ENCODE peak calls at places on chromosomes 11 and 22, in eight cellular contexts. V, C, B, X, Y, D, K and A are unnamed samples.

GRCh38 chr11:134331565-134332188 is at the start of gene GLB1L2:
- DNase-seq in V (no peak), X (no peak), B (peak; percentile 19), C (peak; percentile 11), D (peak; percentile 74), Y (peak; percentile 60), K (peak; percentile 87), A (peak; percentile 69)

GRCh38 chr11:75468534-75469340 is 35.7 kb upstream of the KLHL35 start:
- DNase-seq in D (no peak), K (no peak), V (peak; percentile 63), X (no peak), B (no peak), Y (no peak), C (peak; percentile 90), A (no peak)

GRCh38 chr11:86717817-86718501 is 45.5 kb upstream of the ME3 start:
- DNase-seq in D (no peak), K (no peak), B (no peak), V (no peak), Y (no peak), X (no peak), C (no peak), A (no peak)

GRCh38 chr22:46881373-46882118 is 119.1 kb downstream of the TBC1D22A start:
- DNase-seq in X (no peak), D (no peak), Y (no peak), B (no peak), K (no peak), C (peak; percentile 67), V (no peak), A (no peak)

GRCh38 chr11:13337986-13338436 is 60.4 kb downstream of the BMAL1 start:
- DNase-seq in V (peak; percentile 32), C (peak; percentile 64), D (no peak), X (peak; percentile 21), Y (no peak), K (no peak), B (peak; percentile 44), A (no peak)

GRCh38 chr11:121068787-121069186 is 32.3 kb upstream of the TECTA start:
- DNase-seq in X (no peak), D (no peak), V (no peak), K (no peak), C (no peak), B (no peak), Y (no peak), A (no peak)

GRCh38 chr22:44710474-44711235 is 8.7 kb downstream of the PRR5 start:
- DNase-seq in X (no peak), Y (no peak), B (peak; percentile 37), D (peak; percentile 42), K (no peak), V (no peak), C (no peak), A (no peak)

GRCh38 chr22:21447694-21448402 is 19.3 kb upstream of the TMEM191C start:
- DNase-seq in B (no peak), C (no peak), Y (no peak), X (no peak), D (no peak), V (no peak), K (peak; percentile 57), A (no peak)

GRCh38 chr11:43576834-43577521 is 103.6 kb upstream of the HSD17B12 start:
- DNase-seq in V (no peak), Y (no peak), C (peak; percentile 64), K (peak; percentile 92), B (peak; percentile 27), D (no peak), X (no peak), A (no peak)

GRCh38 chr11:78042858-78043257 is 19.8 kb upstream of the KCTD14 start:
- DNase-seq in X (no peak), V (no peak), B (no peak), K (no peak), C (no peak), D (no peak), Y (no peak), A (no peak)

GRCh38 chr11:10669258-10670033 is 24.1 kb downstream of the IRAG1 start:
- DNase-seq in D (no peak), C (peak; percentile 70), Y (no peak), X (peak; percentile 84), V (no peak), B (no peak), K (no peak), A (no peak)

GRCh38 chr11:133844217-133844616 is 1.1 kb downstream of the SPATA19 start:
- DNase-seq in C (no peak), B (no peak), Y (no peak), V (no peak), D (no peak), K (no peak), X (no peak), A (no peak)

GRCh38 chr11:724063-724732 is 18.2 kb downstream of the EPS8L2 start:
- DNase-seq in B (peak; percentile 41), X (no peak), Y (no peak), K (peak; percentile 62), V (no peak), C (no peak), D (no peak), A (no peak)

GRCh38 chr11:69905202-69905535 is 86.0 kb upstream of the FGF3 start:
- DNase-seq in D (no peak), V (no peak), B (no peak), Y (no peak), X (no peak), K (no peak), C (no peak), A (no peak)

DNA sequence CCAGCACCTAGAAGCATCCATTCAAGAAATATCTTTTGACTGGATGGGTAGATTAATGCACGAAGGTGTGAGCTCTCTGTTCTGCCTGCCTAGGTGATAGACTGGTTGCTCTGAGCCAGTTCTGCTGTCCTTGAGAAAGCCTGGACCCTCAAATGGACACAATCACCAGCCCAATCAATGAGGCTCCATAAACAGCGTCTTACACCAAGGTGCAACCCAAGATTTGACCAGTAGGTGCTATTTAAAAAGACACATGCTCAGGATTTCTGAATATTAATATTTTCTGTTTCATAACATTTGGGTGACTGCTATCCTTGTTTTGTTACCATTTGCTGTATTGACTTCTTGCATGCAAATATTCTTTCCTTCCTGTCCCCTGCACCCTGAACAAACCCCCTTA is 39.0 kb downstream of the PAMR1 start:
- DNase-seq in B (no peak), D (no peak), X (no peak), V (no peak), K (no peak), Y (no peak), C (no peak), A (no peak)
- TF ChIP-seq CTCF in B (peak; percentile 2), D (no peak), X (no peak), V (peak; percentile 13), K (no peak), Y (no peak), C (peak; percentile 14), A (no peak)

GRCh38 chr11:107651672-107652071 is 60.2 kb downstream of the SLN start:
- DNase-seq in K (no peak), Y (no peak), X (no peak), C (peak; percentile 7), D (no peak), B (no peak), V (no peak), A (no peak)
- TF ChIP-seq CTCF in K (no peak), Y (no peak), X (no peak), C (no peak), D (no peak), B (no peak), V (no peak), A (no peak)

GRCh38 chr22:26515938-26516337 is 3.7 kb upstream of the TFIP11 start:
- DNase-seq in V (no peak), K (no peak), X (no peak), B (no peak), D (no peak), Y (no peak), C (no peak), A (no peak)

GRCh38 chr22:26508148-26508547 is 4.1 kb downstream of the TFIP11 start:
- DNase-seq in D (no peak), Y (no peak), C (no peak), V (no peak), K (no peak), X (no peak), B (no peak), A (no peak)

GRCh38 chr22:26514419-26515161 is 2.3 kb upstream of the TFIP11 start:
- DNase-seq in D (no peak), V (no peak), B (no peak), X (no peak), K (no peak), C (no peak), Y (no peak), A (no peak)

GRCh38 chr22:26513852-26514251 is 1.6 kb upstream of the TFIP11 start:
- DNase-seq in V (no peak), B (no peak), K (no peak), Y (no peak), C (no peak), D (no peak), X (no peak), A (no peak)

DNA sequence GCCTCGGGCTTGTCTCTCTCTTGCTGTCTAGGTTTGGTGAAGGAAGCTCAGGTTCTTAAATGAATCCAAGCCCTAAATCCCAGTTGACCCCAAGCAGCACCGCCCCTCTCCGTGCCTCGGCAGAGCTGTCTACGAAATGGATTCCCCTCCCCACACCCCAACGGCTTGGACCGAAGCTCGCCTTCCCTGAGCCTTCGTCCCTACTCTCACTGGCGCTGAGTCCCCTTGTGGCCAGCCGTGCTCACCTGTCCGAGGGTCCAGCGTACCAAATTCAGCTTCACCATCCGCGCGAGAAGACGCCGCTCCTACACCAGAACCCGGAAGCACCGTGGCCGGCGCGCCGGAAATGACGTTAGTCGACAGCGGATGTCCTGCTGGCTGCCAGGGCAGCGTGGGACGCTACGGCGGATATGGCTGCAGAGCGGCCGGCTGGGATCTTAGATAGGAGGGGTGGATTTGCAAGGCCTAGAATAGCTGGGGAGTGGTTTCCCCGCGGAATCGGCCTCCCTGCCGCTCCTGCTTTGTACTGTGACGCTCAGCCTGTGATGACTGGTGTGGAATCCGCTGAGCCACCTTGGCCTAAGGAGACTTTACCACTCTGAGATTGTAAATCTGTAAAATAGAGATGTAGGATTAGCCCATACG is at the start of gene TFIP11:
- DNase-seq in X (peak; percentile 42), B (peak; percentile 93), D (peak; percentile 88), V (peak; percentile 68), Y (peak; percentile 90), C (peak; percentile 87), K (peak; percentile 97), A (peak; percentile 89)
- TF ChIP-seq CTCF in X (no peak), B (no peak), D (no peak), V (peak; percentile 12), Y (no peak), C (no peak), K (no peak), A (no peak)

GRCh38 chr11:94735907-94736306 is 32.2 kb upstream of the AMOTL1 start:
- DNase-seq in K (no peak), D (no peak), B (no peak), X (no peak), C (no peak), Y (no peak), V (no peak), A (no peak)

GRCh38 chr11:94734563-94735275 is 33.4 kb upstream of the AMOTL1 start:
- DNase-seq in Y (no peak), C (no peak), D (no peak), V (no peak), B (no peak), X (no peak), K (peak; percentile 28), A (no peak)

GRCh38 chr11:94739331-94739730 is 28.8 kb upstream of the AMOTL1 start:
- DNase-seq in C (no peak), D (no peak), B (no peak), V (no peak), X (no peak), K (no peak), Y (no peak), A (no peak)

GRCh38 chr11:94738746-94739145 is 29.4 kb upstream of the AMOTL1 start:
- DNase-seq in V (no peak), K (no peak), D (no peak), X (no peak), B (no peak), C (no peak), Y (no peak), A (no peak)

GRCh38 chr11:94737171-94737611 is 31.0 kb upstream of the AMOTL1 start:
- DNase-seq in Y (no peak), B (no peak), V (no peak), X (no peak), C (no peak), D (no peak), K (no peak), A (no peak)
- TF ChIP-seq CTCF in Y (no peak), B (no peak), V (no peak), X (no peak), C (no peak), D (no peak), K (no peak), A (no peak)